ENCODE peak calls at places on chromosome 16, in six cellular contexts. C, Q, W, G, L and Z are unnamed samples.

GRCh38 chr16:35629001-35629400 is 2169.6 kb downstream of the TP53TG3F start:
- DNase-seq in Q (no peak), C (no peak), G (no peak), W (no peak), L (no peak), Z (no peak)

GRCh38 chr16:27883576-27883975 is 179.9 kb downstream of the GSG1L start:
- DNase-seq in C (no peak), W (no peak), G (no peak), Q (no peak), L (no peak), Z (no peak)

GRCh38 chr16:64364894-64365293 is 757.0 kb downstream of the CDH11 start:
- DNase-seq in G (no peak), C (no peak), L (no peak), W (peak; percentile 29), Q (no peak), Z (no peak)

GRCh38 chr16:86090461-86091170 is 191.7 kb downstream of the IRF8 start:
- DNase-seq in G (no peak), W (no peak), Q (no peak), L (no peak), C (no peak), Z (no peak)

GRCh38 chr16:72172105-72173034 is at the start of gene PMFBP1:
- DNase-seq in C (peak; percentile 34), W (peak; percentile 59), L (peak; percentile 31), G (peak; percentile 37), Q (peak; percentile 6), Z (no peak)

GRCh38 chr16:48123104-48123788 is 32.5 kb downstream of the ABCC12 start:
- DNase-seq in G (peak; percentile 78), L (no peak), Q (peak; percentile 96), W (peak; percentile 100), C (no peak), Z (peak; percentile 75)

GRCh38 chr16:621526-622105 is 9.2 kb upstream of the WFIKKN1 start:
- DNase-seq in C (no peak), Q (no peak), W (no peak), G (no peak), L (no peak), Z (no peak)

GRCh38 chr16:48276102-48276501 is 28.8 kb upstream of the ABCC11 start:
- DNase-seq in G (peak; percentile 24), Q (peak; percentile 24), W (peak; percentile 69), C (no peak), L (no peak), Z (no peak)

GRCh38 chr16:53504161-53504663 is 1.2 kb upstream of the AKTIP start:
- DNase-seq in W (peak; percentile 31), Q (no peak), L (peak; percentile 67), C (peak; percentile 69), G (peak; percentile 46), Z (no peak)

GRCh38 chr16:50744911-50745310 is 3.0 kb downstream of the CYLD start:
- DNase-seq in W (peak; percentile 55), L (no peak), C (no peak), Q (no peak), G (no peak), Z (no peak)

GRCh38 chr16:57679016-57679415 is 10.9 kb downstream of the ADGRG3 start:
- DNase-seq in C (no peak), Q (no peak), W (no peak), L (no peak), G (no peak), Z (no peak)

GRCh38 chr16:3070608-3071111 is 5.2 kb downstream of the IL32 start:
- DNase-seq in C (no peak), Q (no peak), W (no peak), G (no peak), L (no peak), Z (no peak)

GRCh38 chr16:57992084-57992483 is 8.4 kb downstream of the ZNF319 start:
- DNase-seq in W (no peak), G (no peak), Q (no peak), C (no peak), L (no peak), Z (no peak)

DNA sequence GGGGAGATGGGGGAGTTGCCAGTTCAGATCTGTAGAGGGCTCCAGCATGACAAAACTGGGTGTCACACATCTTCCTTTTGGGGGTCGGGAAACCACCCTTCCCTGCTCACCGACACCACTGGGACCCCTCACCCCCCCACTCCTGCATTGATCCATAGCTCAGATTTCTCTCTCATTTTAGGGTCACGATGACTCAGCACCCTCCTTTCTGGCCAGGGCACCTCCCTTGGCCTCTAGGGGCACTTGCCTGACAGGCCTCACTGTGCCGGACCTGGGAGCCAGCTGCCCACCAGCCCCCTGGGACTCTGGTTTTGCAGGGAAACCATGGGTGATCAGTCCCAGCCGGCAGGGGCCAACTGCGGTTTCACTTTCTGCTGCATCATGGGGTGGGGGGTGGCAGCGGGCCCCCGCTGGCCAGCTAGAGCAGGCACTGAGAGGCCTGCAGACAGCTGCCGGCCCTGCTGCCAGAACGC is 239.4 kb downstream of the MRTFB start:
- DNase-seq in C (no peak), L (no peak), W (peak; percentile 50), Q (no peak), G (no peak), Z (peak; percentile 28)
- H3K27ac ChIP-seq in C (no peak overlapping the region), L (no peak overlapping the region), W (peak overlapping the region; percentile 60), Q (peak overlapping the region; percentile 47), G (no peak overlapping the region), Z (peak overlapping the region; percentile 59)

DNA sequence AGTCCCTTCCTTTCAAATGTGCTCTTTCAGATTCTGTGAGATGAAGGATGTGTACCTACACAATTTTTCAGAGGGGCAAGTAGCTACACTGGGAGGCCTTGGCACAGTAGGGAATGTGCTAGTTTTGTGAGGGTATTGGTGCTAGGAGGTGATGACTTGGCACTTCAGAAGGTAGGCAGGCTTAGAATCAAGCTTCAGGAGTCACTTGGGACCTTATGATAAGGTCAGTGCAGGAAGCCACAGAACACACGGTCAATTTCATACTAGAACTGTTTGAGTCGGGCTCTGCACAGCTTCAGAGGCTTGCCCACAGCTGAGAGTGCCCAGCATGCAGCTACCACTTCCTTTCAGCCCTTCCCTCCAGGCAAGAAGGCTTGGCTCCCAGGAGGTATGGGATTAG is 6.1 kb downstream of the CMTM1 start:
- DNase-seq in G (no peak), Q (no peak), L (no peak), C (no peak), W (no peak), Z (no peak)
- H3K27ac ChIP-seq in G (no peak overlapping the region), Q (no peak overlapping the region), L (no peak overlapping the region), C (no peak overlapping the region), W (no peak overlapping the region), Z (no peak overlapping the region)

GRCh38 chr16:30430428-30430970 is 669 bp upstream of the DCTPP1 start:
- DNase-seq in Q (no peak), C (no peak), G (no peak), L (no peak), W (no peak), Z (no peak)
- H3K27ac ChIP-seq in Q (no peak overlapping the region), C (peak overlapping the region; percentile 60), G (no peak overlapping the region), L (no peak overlapping the region), W (no peak overlapping the region), Z (peak overlapping the region; percentile 67)

DNA sequence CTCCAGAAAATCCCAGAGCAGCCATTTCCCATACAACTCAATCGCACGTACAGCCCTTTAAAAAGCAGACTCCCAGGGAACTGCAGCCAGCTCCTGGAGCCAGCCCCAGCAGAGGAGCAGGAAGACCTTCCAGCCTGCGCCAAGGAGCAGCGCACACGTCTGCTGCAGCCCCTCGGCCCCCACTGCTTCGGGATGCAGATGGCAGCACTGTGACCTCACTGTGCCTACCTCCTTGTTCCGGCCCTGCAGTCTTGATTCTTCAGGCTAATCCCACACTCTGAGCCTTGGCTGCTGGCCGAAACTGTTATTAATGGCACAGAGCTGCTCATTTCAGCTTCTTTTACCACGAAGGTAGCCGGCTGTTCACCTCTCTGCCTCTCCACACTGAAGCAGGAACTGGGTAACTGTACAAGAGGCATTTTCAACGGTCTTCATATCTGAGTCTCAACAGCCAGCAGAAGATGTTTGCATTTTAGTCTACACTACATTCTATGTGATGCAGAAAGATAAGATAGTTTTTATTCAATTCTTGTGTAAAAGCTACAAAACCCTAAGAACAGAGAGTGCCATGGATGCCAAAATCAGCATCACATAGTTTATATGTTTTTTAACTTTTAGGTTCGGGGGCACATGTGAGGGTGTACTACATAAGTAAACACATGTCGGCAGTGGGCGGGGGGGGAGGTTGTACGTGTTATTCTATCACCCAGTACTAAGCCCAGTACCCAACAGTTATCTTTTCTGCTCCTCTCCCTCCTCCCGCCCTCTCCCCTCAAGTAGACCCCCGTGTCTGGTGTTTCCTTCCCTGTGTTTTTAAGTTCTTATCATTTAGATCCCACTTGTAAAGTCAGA is 130.8 kb downstream of the ANKRD11 start:
- DNase-seq in Q (no peak), G (no peak), L (no peak), C (no peak), W (no peak), Z (no peak)
- H3K27ac ChIP-seq in Q (peak overlapping the region; percentile 31), G (no peak overlapping the region), L (no peak overlapping the region), C (no peak overlapping the region), W (no peak overlapping the region), Z (no peak overlapping the region)

GRCh38 chr16:12159028-12159427 is 182.5 kb downstream of the SNX29 start:
- DNase-seq in L (no peak), C (no peak), G (no peak), Q (no peak), W (no peak), Z (no peak)
- H3K27ac ChIP-seq in L (no peak overlapping the region), C (no peak overlapping the region), G (no peak overlapping the region), Q (peak overlapping the region; percentile 31), W (no peak overlapping the region), Z (no peak overlapping the region)

GRCh38 chr16:68519225-68519745 is 19.8 kb upstream of the ZFP90 start:
- DNase-seq in G (no peak), W (no peak), C (no peak), L (no peak), Q (no peak), Z (no peak)
- H3K27ac ChIP-seq in G (no peak overlapping the region), W (no peak overlapping the region), C (no peak overlapping the region), L (no peak overlapping the region), Q (no peak overlapping the region), Z (no peak overlapping the region)

GRCh38 chr16:4860727-4861342 is 13.6 kb downstream of the UBN1 start:
- DNase-seq in G (no peak), C (no peak), Q (no peak), L (no peak), W (no peak), Z (no peak)

GRCh38 chr16:4859190-4859899 is 12.1 kb downstream of the UBN1 start:
- DNase-seq in C (no peak), L (no peak), Q (no peak), G (no peak), W (no peak), Z (no peak)

GRCh38 chr16:4862639-4863038 is 15.4 kb downstream of the UBN1 start:
- DNase-seq in C (no peak), W (no peak), G (no peak), Q (no peak), L (no peak), Z (no peak)

GRCh38 chr16:4855804-4856203 is 8.5 kb downstream of the UBN1 start:
- DNase-seq in W (no peak), L (no peak), C (no peak), G (no peak), Q (no peak), Z (no peak)

GRCh38 chr16:4859900-4860255 is 12.6 kb downstream of the UBN1 start:
- DNase-seq in W (peak; percentile 29), C (no peak), G (no peak), L (no peak), Q (no peak), Z (no peak)
- H3K27ac ChIP-seq in W (no peak overlapping the region), C (peak overlapping the region; percentile 28), G (no peak overlapping the region), L (no peak overlapping the region), Q (no peak overlapping the region), Z (no peak overlapping the region)